ENCODE peak calls at places on chromosomes 4 and X, in nine cellular contexts. One of them, this sample, is unnamed.

GRCh38 chrX:4253092-4253491 is 539.6 kb upstream of the PRKX start:
- DNase-seq in activated T-cell treated with anti-CD3 and anti-CD28 coated beads, Interleukin-2, amount 50 U/mL, for 4 hours: no peak
- DNase-seq in D341Med: no peak
- DNase-seq in GM23338: no peak
- DNase-seq in pulmonary artery endothelial cell: no peak
- DNase-seq in GM12892: no peak
- DNase-seq in naive thymus-derived CD8-positive, alpha-beta T cell: peak
- DNase-seq in adipocyte: no peak
- DNase-seq in nephron progenitor cell: no peak
- DNase-seq in this sample: no peak

GRCh38 chr4:152860057-152860456 is 76.1 kb upstream of the FHDC1 start:
- DNase-seq in activated T-cell treated with anti-CD3 and anti-CD28 coated beads, Interleukin-2, amount 50 U/mL, for 4 hours: no peak
- DNase-seq in D341Med: no peak
- DNase-seq in GM23338: peak
- DNase-seq in pulmonary artery endothelial cell: no peak
- DNase-seq in GM12892: no peak
- DNase-seq in naive thymus-derived CD8-positive, alpha-beta T cell: no peak
- DNase-seq in adipocyte: peak
- DNase-seq in nephron progenitor cell: no peak
- DNase-seq in this sample: no peak

GRCh38 chr4:176077561-176077960 is 11.9 kb downstream of the WDR17 start:
- DNase-seq in activated T-cell treated with anti-CD3 and anti-CD28 coated beads, Interleukin-2, amount 50 U/mL, for 4 hours: no peak
- DNase-seq in D341Med: no peak
- DNase-seq in GM23338: no peak
- DNase-seq in pulmonary artery endothelial cell: no peak
- DNase-seq in GM12892: no peak
- DNase-seq in naive thymus-derived CD8-positive, alpha-beta T cell: no peak
- DNase-seq in adipocyte: no peak
- DNase-seq in nephron progenitor cell: no peak
- DNase-seq in this sample: no peak

GRCh38 chrX:147476008-147476407 is 435.7 kb upstream of the FMR1 start:
- DNase-seq in activated T-cell treated with anti-CD3 and anti-CD28 coated beads, Interleukin-2, amount 50 U/mL, for 4 hours: no peak
- DNase-seq in D341Med: peak
- DNase-seq in GM23338: peak
- DNase-seq in pulmonary artery endothelial cell: no peak
- DNase-seq in GM12892: no peak
- DNase-seq in naive thymus-derived CD8-positive, alpha-beta T cell: peak
- DNase-seq in adipocyte: peak
- DNase-seq in nephron progenitor cell: peak
- DNase-seq in this sample: no peak

GRCh38 chrX:123906557-123907316 is 46.9 kb downstream of the XIAP start:
- DNase-seq in activated T-cell treated with anti-CD3 and anti-CD28 coated beads, Interleukin-2, amount 50 U/mL, for 4 hours: no peak
- DNase-seq in D341Med: no peak
- DNase-seq in GM23338: no peak
- DNase-seq in pulmonary artery endothelial cell: no peak
- DNase-seq in GM12892: no peak
- DNase-seq in naive thymus-derived CD8-positive, alpha-beta T cell: no peak
- DNase-seq in adipocyte: no peak
- DNase-seq in nephron progenitor cell: no peak
- DNase-seq in this sample: no peak

GRCh38 chr4:76488905-76489798 is 54.1 kb downstream of the SHROOM3 start:
- DNase-seq in activated T-cell treated with anti-CD3 and anti-CD28 coated beads, Interleukin-2, amount 50 U/mL, for 4 hours: no peak
- DNase-seq in D341Med: no peak
- DNase-seq in GM23338: no peak
- DNase-seq in pulmonary artery endothelial cell: no peak
- DNase-seq in GM12892: no peak
- DNase-seq in naive thymus-derived CD8-positive, alpha-beta T cell: no peak
- DNase-seq in adipocyte: no peak
- DNase-seq in nephron progenitor cell: no peak
- DNase-seq in this sample: no peak

GRCh38 chr4:130722370-130722769 is 1626.4 kb downstream of the C4orf33 start:
- DNase-seq in activated T-cell treated with anti-CD3 and anti-CD28 coated beads, Interleukin-2, amount 50 U/mL, for 4 hours: no peak
- DNase-seq in D341Med: no peak
- DNase-seq in GM23338: peak
- DNase-seq in pulmonary artery endothelial cell: no peak
- DNase-seq in GM12892: no peak
- DNase-seq in naive thymus-derived CD8-positive, alpha-beta T cell: no peak
- DNase-seq in adipocyte: no peak
- DNase-seq in nephron progenitor cell: no peak
- DNase-seq in this sample: no peak

GRCh38 chr4:7425591-7426468 is 8.9 kb downstream of the PSAPL1 start:
- DNase-seq in activated T-cell treated with anti-CD3 and anti-CD28 coated beads, Interleukin-2, amount 50 U/mL, for 4 hours: no peak
- DNase-seq in D341Med: peak
- DNase-seq in GM23338: no peak
- DNase-seq in pulmonary artery endothelial cell: no peak
- DNase-seq in GM12892: no peak
- DNase-seq in naive thymus-derived CD8-positive, alpha-beta T cell: no peak
- DNase-seq in adipocyte: no peak
- DNase-seq in nephron progenitor cell: no peak
- DNase-seq in this sample: no peak

GRCh38 chr4:37891221-37892159 is 606 bp downstream of the TBC1D1 start:
- DNase-seq in activated T-cell treated with anti-CD3 and anti-CD28 coated beads, Interleukin-2, amount 50 U/mL, for 4 hours: peak
- DNase-seq in D341Med: no peak
- DNase-seq in GM23338: peak
- DNase-seq in pulmonary artery endothelial cell: no peak
- DNase-seq in GM12892: peak
- DNase-seq in naive thymus-derived CD8-positive, alpha-beta T cell: peak
- DNase-seq in adipocyte: peak
- DNase-seq in nephron progenitor cell: no peak
- DNase-seq in this sample: no peak

GRCh38 chr4:87079967-87080366 is 140.5 kb downstream of the KLHL8 start:
- DNase-seq in activated T-cell treated with anti-CD3 and anti-CD28 coated beads, Interleukin-2, amount 50 U/mL, for 4 hours: no peak
- DNase-seq in D341Med: no peak
- DNase-seq in GM23338: no peak
- DNase-seq in pulmonary artery endothelial cell: no peak
- DNase-seq in GM12892: no peak
- DNase-seq in naive thymus-derived CD8-positive, alpha-beta T cell: no peak
- DNase-seq in adipocyte: no peak
- DNase-seq in nephron progenitor cell: no peak
- DNase-seq in this sample: no peak

GRCh38 chrX:16160729-16161128 is 6.6 kb upstream of the MAGEB17 start:
- DNase-seq in activated T-cell treated with anti-CD3 and anti-CD28 coated beads, Interleukin-2, amount 50 U/mL, for 4 hours: no peak
- DNase-seq in D341Med: no peak
- DNase-seq in GM23338: no peak
- DNase-seq in pulmonary artery endothelial cell: no peak
- DNase-seq in GM12892: no peak
- DNase-seq in naive thymus-derived CD8-positive, alpha-beta T cell: no peak
- DNase-seq in adipocyte: peak
- DNase-seq in nephron progenitor cell: no peak
- DNase-seq in this sample: peak

GRCh38 chr4:30269850-30270249 is 450.3 kb upstream of the PCDH7 start:
- DNase-seq in activated T-cell treated with anti-CD3 and anti-CD28 coated beads, Interleukin-2, amount 50 U/mL, for 4 hours: no peak
- DNase-seq in D341Med: peak
- DNase-seq in GM23338: peak
- DNase-seq in pulmonary artery endothelial cell: no peak
- DNase-seq in GM12892: no peak
- DNase-seq in naive thymus-derived CD8-positive, alpha-beta T cell: no peak
- DNase-seq in adipocyte: no peak
- DNase-seq in nephron progenitor cell: no peak
- DNase-seq in this sample: no peak

GRCh38 chr4:163941221-163941865 is 446.9 kb downstream of the TMA16 start:
- DNase-seq in activated T-cell treated with anti-CD3 and anti-CD28 coated beads, Interleukin-2, amount 50 U/mL, for 4 hours: no peak
- DNase-seq in D341Med: no peak
- DNase-seq in GM23338: no peak
- DNase-seq in pulmonary artery endothelial cell: no peak
- DNase-seq in GM12892: no peak
- DNase-seq in naive thymus-derived CD8-positive, alpha-beta T cell: no peak
- DNase-seq in adipocyte: no peak
- DNase-seq in nephron progenitor cell: no peak
- DNase-seq in this sample: no peak

GRCh38 chrX:13307041-13307440 is 12.8 kb downstream of the ATXN3L start:
- DNase-seq in activated T-cell treated with anti-CD3 and anti-CD28 coated beads, Interleukin-2, amount 50 U/mL, for 4 hours: no peak
- DNase-seq in D341Med: no peak
- DNase-seq in GM23338: no peak
- DNase-seq in pulmonary artery endothelial cell: no peak
- DNase-seq in GM12892: no peak
- DNase-seq in naive thymus-derived CD8-positive, alpha-beta T cell: no peak
- DNase-seq in adipocyte: no peak
- DNase-seq in nephron progenitor cell: no peak
- DNase-seq in this sample: no peak

GRCh38 chr4:77777135-77777777 is 41.9 kb downstream of the CNOT6L start:
- DNase-seq in activated T-cell treated with anti-CD3 and anti-CD28 coated beads, Interleukin-2, amount 50 U/mL, for 4 hours: no peak
- DNase-seq in D341Med: no peak
- DNase-seq in GM23338: no peak
- DNase-seq in pulmonary artery endothelial cell: no peak
- DNase-seq in GM12892: no peak
- DNase-seq in naive thymus-derived CD8-positive, alpha-beta T cell: no peak
- DNase-seq in adipocyte: peak
- DNase-seq in nephron progenitor cell: no peak
- DNase-seq in this sample: no peak

GRCh38 chrX:130826249-130826648 is 76.8 kb downstream of the ENOX2 start:
- DNase-seq in activated T-cell treated with anti-CD3 and anti-CD28 coated beads, Interleukin-2, amount 50 U/mL, for 4 hours: no peak
- DNase-seq in D341Med: no peak
- DNase-seq in GM23338: no peak
- DNase-seq in pulmonary artery endothelial cell: no peak
- DNase-seq in GM12892: no peak
- DNase-seq in naive thymus-derived CD8-positive, alpha-beta T cell: no peak
- DNase-seq in adipocyte: no peak
- DNase-seq in nephron progenitor cell: no peak
- DNase-seq in this sample: no peak

GRCh38 chr4:25484243-25484721 is 107.2 kb downstream of the ANAPC4 start:
- DNase-seq in activated T-cell treated with anti-CD3 and anti-CD28 coated beads, Interleukin-2, amount 50 U/mL, for 4 hours: no peak
- DNase-seq in D341Med: no peak
- DNase-seq in GM23338: peak
- DNase-seq in pulmonary artery endothelial cell: no peak
- DNase-seq in GM12892: no peak
- DNase-seq in naive thymus-derived CD8-positive, alpha-beta T cell: no peak
- DNase-seq in adipocyte: no peak
- DNase-seq in nephron progenitor cell: no peak
- DNase-seq in this sample: peak

GRCh38 chr4:2256156-2256731 is 5.7 kb downstream of the MXD4 start:
- DNase-seq in activated T-cell treated with anti-CD3 and anti-CD28 coated beads, Interleukin-2, amount 50 U/mL, for 4 hours: peak
- DNase-seq in D341Med: peak
- DNase-seq in GM23338: no peak
- DNase-seq in pulmonary artery endothelial cell: no peak
- DNase-seq in GM12892: peak
- DNase-seq in naive thymus-derived CD8-positive, alpha-beta T cell: no peak
- DNase-seq in adipocyte: no peak
- DNase-seq in nephron progenitor cell: no peak
- DNase-seq in this sample: no peak

GRCh38 chr4:177118596-177118995 is 191.1 kb upstream of the NEIL3 start:
- DNase-seq in activated T-cell treated with anti-CD3 and anti-CD28 coated beads, Interleukin-2, amount 50 U/mL, for 4 hours: no peak
- DNase-seq in D341Med: no peak
- DNase-seq in GM23338: no peak
- DNase-seq in pulmonary artery endothelial cell: no peak
- DNase-seq in GM12892: no peak
- DNase-seq in naive thymus-derived CD8-positive, alpha-beta T cell: no peak
- DNase-seq in adipocyte: peak
- DNase-seq in nephron progenitor cell: no peak
- DNase-seq in this sample: peak

GRCh38 chr4:186772936-186773335 is 49.3 kb upstream of the FAT1 start:
- DNase-seq in activated T-cell treated with anti-CD3 and anti-CD28 coated beads, Interleukin-2, amount 50 U/mL, for 4 hours: no peak
- DNase-seq in D341Med: no peak
- DNase-seq in GM23338: no peak
- DNase-seq in pulmonary artery endothelial cell: no peak
- DNase-seq in GM12892: no peak
- DNase-seq in naive thymus-derived CD8-positive, alpha-beta T cell: no peak
- DNase-seq in adipocyte: no peak
- DNase-seq in nephron progenitor cell: no peak
- DNase-seq in this sample: no peak

GRCh38 chr4:14867847-14868246 is 134.4 kb upstream of the CPEB2 start:
- DNase-seq in activated T-cell treated with anti-CD3 and anti-CD28 coated beads, Interleukin-2, amount 50 U/mL, for 4 hours: no peak
- DNase-seq in D341Med: peak
- DNase-seq in GM23338: no peak
- DNase-seq in pulmonary artery endothelial cell: no peak
- DNase-seq in GM12892: no peak
- DNase-seq in naive thymus-derived CD8-positive, alpha-beta T cell: no peak
- DNase-seq in adipocyte: no peak
- DNase-seq in nephron progenitor cell: peak
- DNase-seq in this sample: no peak

GRCh38 chr4:19382993-19383392 is 868.7 kb upstream of the SLIT2 start:
- DNase-seq in activated T-cell treated with anti-CD3 and anti-CD28 coated beads, Interleukin-2, amount 50 U/mL, for 4 hours: no peak
- DNase-seq in D341Med: no peak
- DNase-seq in GM23338: no peak
- DNase-seq in pulmonary artery endothelial cell: no peak
- DNase-seq in GM12892: no peak
- DNase-seq in naive thymus-derived CD8-positive, alpha-beta T cell: no peak
- DNase-seq in adipocyte: peak
- DNase-seq in nephron progenitor cell: no peak
- DNase-seq in this sample: peak

GRCh38 chrX:470686-471085 is 84.0 kb upstream of the PPP2R3B start:
- DNase-seq in activated T-cell treated with anti-CD3 and anti-CD28 coated beads, Interleukin-2, amount 50 U/mL, for 4 hours: no peak
- DNase-seq in D341Med: peak
- DNase-seq in GM23338: no peak
- DNase-seq in pulmonary artery endothelial cell: no peak
- DNase-seq in GM12892: no peak
- DNase-seq in naive thymus-derived CD8-positive, alpha-beta T cell: no peak
- DNase-seq in adipocyte: no peak
- DNase-seq in nephron progenitor cell: no peak
- DNase-seq in this sample: no peak

GRCh38 chr4:56684320-56684719 is 3.2 kb upstream of the HOPX start:
- DNase-seq in activated T-cell treated with anti-CD3 and anti-CD28 coated beads, Interleukin-2, amount 50 U/mL, for 4 hours: no peak
- DNase-seq in D341Med: no peak
- DNase-seq in GM23338: no peak
- DNase-seq in pulmonary artery endothelial cell: no peak
- DNase-seq in GM12892: no peak
- DNase-seq in naive thymus-derived CD8-positive, alpha-beta T cell: no peak
- DNase-seq in adipocyte: no peak
- DNase-seq in nephron progenitor cell: no peak
- DNase-seq in this sample: no peak

GRCh38 chr4:5460106-5460801 is 248.1 kb downstream of the EVC2 start:
- DNase-seq in activated T-cell treated with anti-CD3 and anti-CD28 coated beads, Interleukin-2, amount 50 U/mL, for 4 hours: no peak
- DNase-seq in D341Med: no peak
- DNase-seq in GM23338: peak
- DNase-seq in pulmonary artery endothelial cell: no peak
- DNase-seq in GM12892: no peak
- DNase-seq in naive thymus-derived CD8-positive, alpha-beta T cell: no peak
- DNase-seq in adipocyte: peak
- DNase-seq in nephron progenitor cell: peak
- DNase-seq in this sample: no peak

GRCh38 chr4:1511441-1512041 is 105.3 kb upstream of the NKX1-1 start:
- DNase-seq in activated T-cell treated with anti-CD3 and anti-CD28 coated beads, Interleukin-2, amount 50 U/mL, for 4 hours: no peak
- DNase-seq in D341Med: no peak
- DNase-seq in GM23338: peak
- DNase-seq in pulmonary artery endothelial cell: peak
- DNase-seq in GM12892: no peak
- DNase-seq in naive thymus-derived CD8-positive, alpha-beta T cell: peak
- DNase-seq in adipocyte: no peak
- DNase-seq in nephron progenitor cell: no peak
- DNase-seq in this sample: peak

GRCh38 chr4:168291242-168291641 is 27.3 kb downstream of the DDX60 start:
- DNase-seq in activated T-cell treated with anti-CD3 and anti-CD28 coated beads, Interleukin-2, amount 50 U/mL, for 4 hours: no peak
- DNase-seq in D341Med: no peak
- DNase-seq in GM23338: no peak
- DNase-seq in pulmonary artery endothelial cell: no peak
- DNase-seq in GM12892: no peak
- DNase-seq in naive thymus-derived CD8-positive, alpha-beta T cell: no peak
- DNase-seq in adipocyte: no peak
- DNase-seq in nephron progenitor cell: no peak
- DNase-seq in this sample: no peak

GRCh38 chr4:162684371-162684700 is 482.4 kb downstream of the NAF1 start:
- DNase-seq in activated T-cell treated with anti-CD3 and anti-CD28 coated beads, Interleukin-2, amount 50 U/mL, for 4 hours: no peak
- DNase-seq in D341Med: no peak
- DNase-seq in GM23338: no peak
- DNase-seq in pulmonary artery endothelial cell: no peak
- DNase-seq in GM12892: no peak
- DNase-seq in naive thymus-derived CD8-positive, alpha-beta T cell: no peak
- DNase-seq in adipocyte: no peak
- DNase-seq in nephron progenitor cell: no peak
- DNase-seq in this sample: no peak

GRCh38 chr4:87835732-87836131 is 3.0 kb downstream of the MEPE start:
- DNase-seq in activated T-cell treated with anti-CD3 and anti-CD28 coated beads, Interleukin-2, amount 50 U/mL, for 4 hours: no peak
- DNase-seq in D341Med: no peak
- DNase-seq in GM23338: no peak
- DNase-seq in pulmonary artery endothelial cell: no peak
- DNase-seq in GM12892: no peak
- DNase-seq in naive thymus-derived CD8-positive, alpha-beta T cell: no peak
- DNase-seq in adipocyte: no peak
- DNase-seq in nephron progenitor cell: no peak
- DNase-seq in this sample: no peak

GRCh38 chr4:39638358-39639239 is at the start of gene SMIM14:
- DNase-seq in activated T-cell treated with anti-CD3 and anti-CD28 coated beads, Interleukin-2, amount 50 U/mL, for 4 hours: peak
- DNase-seq in D341Med: peak
- DNase-seq in GM23338: peak
- DNase-seq in pulmonary artery endothelial cell: peak
- DNase-seq in GM12892: peak
- DNase-seq in naive thymus-derived CD8-positive, alpha-beta T cell: peak
- DNase-seq in adipocyte: peak
- DNase-seq in nephron progenitor cell: peak
- DNase-seq in this sample: peak

GRCh38 chrX:129478516-129478915 is 44.8 kb downstream of the SMARCA1 start:
- DNase-seq in activated T-cell treated with anti-CD3 and anti-CD28 coated beads, Interleukin-2, amount 50 U/mL, for 4 hours: no peak
- DNase-seq in D341Med: no peak
- DNase-seq in GM23338: no peak
- DNase-seq in pulmonary artery endothelial cell: no peak
- DNase-seq in GM12892: no peak
- DNase-seq in naive thymus-derived CD8-positive, alpha-beta T cell: no peak
- DNase-seq in adipocyte: peak
- DNase-seq in nephron progenitor cell: no peak
- DNase-seq in this sample: peak

This sample was measured in astrocyte of the cerebellum.